ENCODE peak calls at places on chromosomes 5 and 9, in ten cellular contexts. E is Daoy; J is stimulated activated CD8-positive, alpha-beta memory T cell treated with anti-CD3 and anti-CD28 coated beads, Interleukin-4, amount 100 ng/mL, for 4 hours; C is iPS-NIHi11; P is fibroblast of lung; A is H9; H is NCI-H1105; L is left ventricle myocardium inferior; U is activated T-cell treated with anti-CD3 and anti-CD28 coated beads for 1 hour; G is right cardiac atrium. Z is an unnamed sample.

GRCh38 chr9:38254151-38254550 is 138.4 kb upstream of the ALDH1B1 start:
- DNase-seq in E (no peak), A (no peak), L (no peak), P (no peak), G (no peak), H (no peak), C (no peak), U (no peak), J (no peak), Z (no peak)

GRCh38 chr9:84493284-84493947 is 152.9 kb upstream of the SLC28A3 start:
- DNase-seq in C (no peak), P (no peak), E (no peak), H (peak), G (no peak), L (no peak), U (no peak), A (peak), J (no peak), Z (no peak)

GRCh38 chr9:117413346-117414219 is 1.3 kb downstream of the ASTN2 start:
- DNase-seq in H (peak), J (no peak), U (no peak), G (peak), L (no peak), C (peak), P (no peak), A (peak), E (no peak), Z (no peak)

GRCh38 chr5:148443998-148444397 is 60.2 kb downstream of the FBXO38 start:
- DNase-seq in P (peak), H (peak), L (no peak), U (peak), A (no peak), J (no peak), E (peak), C (peak), G (no peak), Z (peak)

GRCh38 chr5:7850533-7851239 is at the start of gene CFAP90:
- DNase-seq in U (peak), H (no peak), A (peak), E (peak), P (peak), J (no peak), C (peak), G (peak), L (peak), Z (peak)

GRCh38 chr5:159301351-159301911 is 28.9 kb downstream of the IL12B start:
- DNase-seq in P (peak), G (no peak), A (no peak), J (no peak), H (no peak), C (no peak), L (no peak), E (no peak), U (no peak), Z (no peak)

GRCh38 chr5:124040799-124041198 is 528.8 kb downstream of the CSNK1G3 start:
- DNase-seq in G (no peak), H (no peak), U (no peak), A (no peak), E (no peak), L (no peak), C (no peak), P (peak), J (no peak), Z (no peak)

GRCh38 chr5:173679909-173680626 is 63.6 kb upstream of the BOD1 start:
- DNase-seq in J (no peak), H (no peak), E (no peak), L (no peak), A (no peak), C (no peak), U (no peak), G (no peak), P (no peak), Z (no peak)

GRCh38 chr5:77641397-77641943 is 3.0 kb upstream of the OTP start:
- DNase-seq in E (no peak), U (no peak), C (no peak), P (no peak), H (no peak), A (peak), J (no peak), L (no peak), G (no peak), Z (no peak)

GRCh38 chr9:110799396-110799795 is 130.8 kb downstream of the MUSK start:
- DNase-seq in H (no peak), A (no peak), U (no peak), G (no peak), L (no peak), J (no peak), E (no peak), C (no peak), P (no peak), Z (no peak)

GRCh38 chr9:89460551-89460950 is 37.4 kb downstream of the SEMA4D start:
- DNase-seq in J (no peak), C (no peak), U (no peak), L (no peak), G (no peak), E (no peak), P (no peak), A (no peak), H (no peak), Z (no peak)

GRCh38 chr9:130461218-130461630 is 16.5 kb downstream of the ASS1 start:
- DNase-seq in U (peak), L (peak), E (peak), P (peak), J (peak), C (peak), A (peak), G (peak), H (peak), Z (peak)

GRCh38 chr5:6492934-6493333 is 44.3 kb downstream of the UBE2QL1 start:
- DNase-seq in H (no peak), E (peak), L (no peak), P (no peak), C (no peak), U (no peak), A (no peak), J (no peak), G (no peak), Z (no peak)

GRCh38 chr9:113875420-113875916 is 641 bp upstream of the ZNF618 start:
- DNase-seq in H (no peak), U (no peak), P (no peak), C (no peak), J (no peak), G (no peak), L (no peak), A (no peak), E (no peak), Z (no peak)

GRCh38 chr5:136811086-136811485 is 445.7 kb upstream of the TRPC7 start:
- DNase-seq in E (peak), U (no peak), G (no peak), A (no peak), H (no peak), P (peak), J (no peak), L (no peak), C (no peak), Z (no peak)

GRCh38 chr9:131987232-131987631 is 92.4 kb downstream of the MED27 start:
- DNase-seq in P (no peak), G (no peak), J (no peak), L (no peak), U (no peak), H (no peak), C (no peak), E (no peak), A (no peak), Z (no peak)

GRCh38 chr9:121529237-121529987 is 29.8 kb upstream of the GGTA1 start:
- DNase-seq in L (peak), G (peak), E (peak), A (no peak), P (peak), J (no peak), C (peak), H (peak), U (no peak), Z (peak)

GRCh38 chr5:143126121-143127019 is 277.1 kb downstream of the NR3C1 start:
- DNase-seq in P (no peak), J (no peak), A (no peak), H (no peak), U (no peak), E (peak), L (no peak), C (no peak), G (no peak), Z (no peak)

GRCh38 chr5:157167219-157167621 is 1.2 kb upstream of the GARIN3 start:
- DNase-seq in A (no peak), H (no peak), E (peak), L (no peak), U (no peak), P (peak), J (no peak), C (no peak), G (no peak), Z (no peak)

GRCh38 chr9:121862371-121862970 is 211.0 kb downstream of the DAB2IP start:
- DNase-seq in C (no peak), L (no peak), U (no peak), J (no peak), P (no peak), E (no peak), G (no peak), A (no peak), H (no peak), Z (no peak)

GRCh38 chr5:55146543-55147151 is 13.3 kb upstream of the GPX8 start:
- DNase-seq in E (peak), A (peak), H (peak), J (peak), L (peak), U (peak), P (peak), C (peak), G (peak), Z (peak)

GRCh38 chr5:139459451-139459934 is 3.0 kb downstream of the ECSCR start:
- DNase-seq in G (peak), J (no peak), H (no peak), L (peak), U (no peak), A (no peak), E (peak), C (no peak), P (peak), Z (peak)

Z was measured in heart left ventricle.